ENCODE peak calls at places on chromosome 6, in ten cellular contexts. One of them, this sample, is unnamed.

GRCh38 chr6:18034798-18035202 is 47.4 kb upstream of the KIF13A start:
- DNase-seq in tibial nerve: no peak
- DNase-seq in NB4: peak
- DNase-seq in astrocyte of the spinal cord: peak
- DNase-seq in tibial artery: no peak
- DNase-seq in psoas muscle: no peak
- DNase-seq in stomach: no peak
- DNase-seq in AG09319: no peak
- DNase-seq in neural crest cell: no peak
- DNase-seq in AG04450: no peak
- DNase-seq in this sample: no peak

GRCh38 chr6:152948150-152948768 is 34.6 kb downstream of the FBXO5 start:
- DNase-seq in stomach: no peak
- DNase-seq in AG04450: peak
- DNase-seq in psoas muscle: no peak
- DNase-seq in NB4: peak
- DNase-seq in astrocyte of the spinal cord: peak
- DNase-seq in AG09319: no peak
- DNase-seq in tibial nerve: no peak
- DNase-seq in tibial artery: no peak
- DNase-seq in neural crest cell: peak
- DNase-seq in this sample: no peak

GRCh38 chr6:155154158-155154830 is 109.5 kb upstream of the CLDN20 start:
- DNase-seq in AG09319: no peak
- DNase-seq in NB4: peak
- DNase-seq in tibial nerve: no peak
- DNase-seq in astrocyte of the spinal cord: peak
- DNase-seq in AG04450: peak
- DNase-seq in stomach: no peak
- DNase-seq in neural crest cell: no peak
- DNase-seq in psoas muscle: no peak
- DNase-seq in tibial artery: no peak
- DNase-seq in this sample: peak

GRCh38 chr6:149362289-149362688 is 37.8 kb upstream of the SUMO4 start:
- DNase-seq in tibial artery: no peak
- DNase-seq in tibial nerve: no peak
- DNase-seq in astrocyte of the spinal cord: no peak
- DNase-seq in AG09319: no peak
- DNase-seq in neural crest cell: no peak
- DNase-seq in NB4: no peak
- DNase-seq in psoas muscle: no peak
- DNase-seq in AG04450: no peak
- DNase-seq in stomach: no peak
- DNase-seq in this sample: no peak

GRCh38 chr6:41028618-41029486 is 10.2 kb downstream of the UNC5CL start:
- DNase-seq in tibial nerve: no peak
- DNase-seq in AG09319: no peak
- DNase-seq in AG04450: no peak
- DNase-seq in tibial artery: no peak
- DNase-seq in NB4: peak
- DNase-seq in psoas muscle: no peak
- DNase-seq in neural crest cell: no peak
- DNase-seq in stomach: no peak
- DNase-seq in astrocyte of the spinal cord: peak
- DNase-seq in this sample: no peak

GRCh38 chr6:106870824-106871300 is 103.7 kb downstream of the CD24 start:
- DNase-seq in tibial artery: no peak
- DNase-seq in stomach: peak
- DNase-seq in tibial nerve: no peak
- DNase-seq in AG09319: no peak
- DNase-seq in neural crest cell: no peak
- DNase-seq in astrocyte of the spinal cord: no peak
- DNase-seq in psoas muscle: no peak
- DNase-seq in AG04450: no peak
- DNase-seq in NB4: no peak
- DNase-seq in this sample: no peak

GRCh38 chr6:21265264-21266044 is 328.1 kb upstream of the SOX4 start:
- DNase-seq in astrocyte of the spinal cord: no peak
- DNase-seq in stomach: no peak
- DNase-seq in AG04450: no peak
- DNase-seq in AG09319: no peak
- DNase-seq in psoas muscle: no peak
- DNase-seq in neural crest cell: no peak
- DNase-seq in NB4: peak
- DNase-seq in tibial artery: no peak
- DNase-seq in tibial nerve: no peak
- DNase-seq in this sample: peak

GRCh38 chr6:4950076-4950475 is 53.8 kb downstream of the RPP40 start:
- DNase-seq in tibial artery: no peak
- DNase-seq in astrocyte of the spinal cord: no peak
- DNase-seq in psoas muscle: no peak
- DNase-seq in AG09319: no peak
- DNase-seq in NB4: no peak
- DNase-seq in AG04450: no peak
- DNase-seq in tibial nerve: no peak
- DNase-seq in neural crest cell: no peak
- DNase-seq in stomach: no peak
- DNase-seq in this sample: no peak

GRCh38 chr6:110949679-110950285 is 8.7 kb upstream of the GTF3C6 start:
- DNase-seq in psoas muscle: no peak
- DNase-seq in astrocyte of the spinal cord: peak
- DNase-seq in AG09319: no peak
- DNase-seq in tibial nerve: no peak
- DNase-seq in neural crest cell: no peak
- DNase-seq in AG04450: no peak
- DNase-seq in tibial artery: no peak
- DNase-seq in stomach: no peak
- DNase-seq in NB4: peak
- DNase-seq in this sample: no peak

GRCh38 chr6:148947621-148948444 is 201.0 kb downstream of the UST start:
- DNase-seq in astrocyte of the spinal cord: peak
- DNase-seq in tibial artery: peak
- DNase-seq in AG09319: peak
- DNase-seq in tibial nerve: peak
- DNase-seq in stomach: peak
- DNase-seq in neural crest cell: peak
- DNase-seq in AG04450: peak
- DNase-seq in NB4: peak
- DNase-seq in psoas muscle: peak
- DNase-seq in this sample: no peak

GRCh38 chr6:18207438-18207837 is 52.2 kb downstream of the KDM1B start:
- DNase-seq in AG09319: no peak
- DNase-seq in tibial nerve: no peak
- DNase-seq in NB4: no peak
- DNase-seq in stomach: no peak
- DNase-seq in astrocyte of the spinal cord: no peak
- DNase-seq in AG04450: no peak
- DNase-seq in psoas muscle: no peak
- DNase-seq in neural crest cell: no peak
- DNase-seq in tibial artery: no peak
- DNase-seq in this sample: no peak

GRCh38 chr6:133806358-133806757 is 82.6 kb upstream of the TCF21 start:
- DNase-seq in NB4: no peak
- DNase-seq in neural crest cell: no peak
- DNase-seq in stomach: no peak
- DNase-seq in AG09319: no peak
- DNase-seq in astrocyte of the spinal cord: no peak
- DNase-seq in psoas muscle: no peak
- DNase-seq in AG04450: no peak
- DNase-seq in tibial artery: no peak
- DNase-seq in tibial nerve: no peak
- DNase-seq in this sample: no peak

GRCh38 chr6:39339557-39340555 is 17.4 kb upstream of the KCNK16 start:
- DNase-seq in AG04450: no peak
- DNase-seq in AG09319: no peak
- DNase-seq in tibial artery: no peak
- DNase-seq in NB4: no peak
- DNase-seq in tibial nerve: no peak
- DNase-seq in stomach: peak
- DNase-seq in neural crest cell: no peak
- DNase-seq in astrocyte of the spinal cord: no peak
- DNase-seq in psoas muscle: no peak
- DNase-seq in this sample: no peak

GRCh38 chr6:33344771-33345697 is 27.5 kb upstream of the ZBTB22 start:
- DNase-seq in AG04450: peak
- DNase-seq in tibial artery: peak
- DNase-seq in AG09319: peak
- DNase-seq in stomach: peak
- DNase-seq in astrocyte of the spinal cord: peak
- DNase-seq in neural crest cell: no peak
- DNase-seq in psoas muscle: peak
- DNase-seq in tibial nerve: peak
- DNase-seq in NB4: peak
- DNase-seq in this sample: peak

GRCh38 chr6:84860954-84861353 is 96.6 kb upstream of the TBX18 start:
- DNase-seq in astrocyte of the spinal cord: no peak
- DNase-seq in AG09319: no peak
- DNase-seq in tibial artery: no peak
- DNase-seq in NB4: no peak
- DNase-seq in tibial nerve: no peak
- DNase-seq in neural crest cell: no peak
- DNase-seq in AG04450: no peak
- DNase-seq in stomach: no peak
- DNase-seq in psoas muscle: no peak
- DNase-seq in this sample: no peak

GRCh38 chr6:34560366-34561226 is 4.5 kb upstream of the SPDEF start:
- DNase-seq in tibial artery: no peak
- DNase-seq in psoas muscle: no peak
- DNase-seq in neural crest cell: peak
- DNase-seq in stomach: peak
- DNase-seq in astrocyte of the spinal cord: no peak
- DNase-seq in NB4: peak
- DNase-seq in AG04450: no peak
- DNase-seq in tibial nerve: no peak
- DNase-seq in AG09319: no peak
- DNase-seq in this sample: no peak
- TF ChIP-seq CTCF in tibial artery: no peak
- TF ChIP-seq CTCF in psoas muscle: no peak
- TF ChIP-seq CTCF in neural crest cell: no peak
- TF ChIP-seq CTCF in stomach: peak
- TF ChIP-seq CTCF in astrocyte of the spinal cord: no peak
- TF ChIP-seq CTCF in NB4: no peak
- TF ChIP-seq CTCF in AG04450: peak
- TF ChIP-seq CTCF in tibial nerve: no peak
- TF ChIP-seq CTCF in AG09319: no peak
- TF ChIP-seq CTCF in this sample: no peak

GRCh38 chr6:43265564-43265963 is 22.3 kb downstream of the TTBK1 start:
- DNase-seq in neural crest cell: no peak
- DNase-seq in AG09319: no peak
- DNase-seq in tibial nerve: no peak
- DNase-seq in stomach: no peak
- DNase-seq in psoas muscle: no peak
- DNase-seq in astrocyte of the spinal cord: no peak
- DNase-seq in AG04450: no peak
- DNase-seq in NB4: no peak
- DNase-seq in tibial artery: no peak
- DNase-seq in this sample: no peak
- TF ChIP-seq CTCF in neural crest cell: no peak
- TF ChIP-seq CTCF in AG09319: no peak
- TF ChIP-seq CTCF in tibial nerve: no peak
- TF ChIP-seq CTCF in stomach: no peak
- TF ChIP-seq CTCF in psoas muscle: no peak
- TF ChIP-seq CTCF in astrocyte of the spinal cord: no peak
- TF ChIP-seq CTCF in AG04450: no peak
- TF ChIP-seq CTCF in NB4: no peak
- TF ChIP-seq CTCF in tibial artery: no peak
- TF ChIP-seq CTCF in this sample: no peak

GRCh38 chr6:36838896-36839818 is at the start of gene CPNE5:
- DNase-seq in AG09319: no peak
- DNase-seq in tibial artery: no peak
- DNase-seq in AG04450: no peak
- DNase-seq in stomach: no peak
- DNase-seq in NB4: no peak
- DNase-seq in neural crest cell: no peak
- DNase-seq in psoas muscle: no peak
- DNase-seq in astrocyte of the spinal cord: no peak
- DNase-seq in tibial nerve: no peak
- DNase-seq in this sample: no peak

GRCh38 chr6:36837686-36838085 is 1.6 kb downstream of the CPNE5 start:
- DNase-seq in neural crest cell: no peak
- DNase-seq in psoas muscle: no peak
- DNase-seq in AG04450: no peak
- DNase-seq in tibial artery: no peak
- DNase-seq in stomach: no peak
- DNase-seq in tibial nerve: no peak
- DNase-seq in astrocyte of the spinal cord: no peak
- DNase-seq in AG09319: no peak
- DNase-seq in NB4: no peak
- DNase-seq in this sample: no peak

GRCh38 chr6:36841756-36842155 is 2.5 kb upstream of the CPNE5 start:
- DNase-seq in AG09319: no peak
- DNase-seq in neural crest cell: no peak
- DNase-seq in AG04450: no peak
- DNase-seq in tibial artery: no peak
- DNase-seq in tibial nerve: no peak
- DNase-seq in psoas muscle: no peak
- DNase-seq in NB4: no peak
- DNase-seq in stomach: no peak
- DNase-seq in astrocyte of the spinal cord: no peak
- DNase-seq in this sample: no peak

GRCh38 chr6:36840471-36841461 is 1.5 kb upstream of the CPNE5 start:
- DNase-seq in tibial nerve: no peak
- DNase-seq in NB4: peak
- DNase-seq in tibial artery: no peak
- DNase-seq in astrocyte of the spinal cord: no peak
- DNase-seq in stomach: no peak
- DNase-seq in psoas muscle: peak
- DNase-seq in AG04450: no peak
- DNase-seq in AG09319: no peak
- DNase-seq in neural crest cell: no peak
- DNase-seq in this sample: no peak

DNA sequence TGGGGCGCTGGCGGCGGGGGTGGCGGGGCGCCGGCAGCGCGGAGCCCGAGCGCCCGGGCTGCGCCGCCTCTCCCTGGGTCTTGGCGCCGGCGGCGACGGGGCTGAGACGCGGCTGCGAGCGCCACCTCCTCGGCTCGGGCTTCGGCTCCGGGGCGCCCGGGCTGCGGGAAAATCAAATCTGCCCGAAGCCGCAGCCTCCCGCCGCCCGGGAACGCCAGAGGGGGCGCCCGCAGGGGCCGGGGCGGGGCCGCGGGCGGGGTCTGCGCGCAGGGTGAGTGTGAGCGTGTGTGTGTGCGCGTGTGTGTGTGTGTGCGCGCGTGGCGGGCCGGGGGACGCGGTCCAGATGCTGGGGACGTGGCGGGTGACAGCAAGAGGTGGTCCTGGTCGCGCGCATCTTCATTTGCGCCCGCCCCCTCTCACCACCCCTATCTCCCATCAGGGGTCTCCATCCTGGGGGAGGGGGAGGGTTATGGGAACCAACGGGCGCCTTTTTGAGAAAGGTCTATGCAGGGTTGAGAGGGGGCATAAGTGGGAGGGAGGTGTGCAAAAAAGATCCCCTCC is 655 bp upstream of the CPNE5 start:
- DNase-seq in tibial nerve: no peak
- DNase-seq in astrocyte of the spinal cord: no peak
- DNase-seq in NB4: peak
- DNase-seq in AG04450: no peak
- DNase-seq in AG09319: no peak
- DNase-seq in stomach: peak
- DNase-seq in neural crest cell: peak
- DNase-seq in tibial artery: no peak
- DNase-seq in psoas muscle: peak
- DNase-seq in this sample: no peak
- TF ChIP-seq CTCF in tibial nerve: no peak
- TF ChIP-seq CTCF in astrocyte of the spinal cord: peak
- TF ChIP-seq CTCF in NB4: peak
- TF ChIP-seq CTCF in AG04450: peak
- TF ChIP-seq CTCF in AG09319: no peak
- TF ChIP-seq CTCF in stomach: no peak
- TF ChIP-seq CTCF in neural crest cell: peak
- TF ChIP-seq CTCF in tibial artery: peak
- TF ChIP-seq CTCF in psoas muscle: peak
- TF ChIP-seq CTCF in this sample: no peak

GRCh38 chr6:37679539-37680476 is 17.9 kb downstream of the MDGA1 start:
- DNase-seq in tibial artery: no peak
- DNase-seq in psoas muscle: no peak
- DNase-seq in AG04450: no peak
- DNase-seq in neural crest cell: no peak
- DNase-seq in astrocyte of the spinal cord: no peak
- DNase-seq in stomach: no peak
- DNase-seq in tibial nerve: no peak
- DNase-seq in AG09319: no peak
- DNase-seq in NB4: no peak
- DNase-seq in this sample: no peak
- TF ChIP-seq CTCF in tibial artery: no peak
- TF ChIP-seq CTCF in psoas muscle: no peak
- TF ChIP-seq CTCF in AG04450: no peak
- TF ChIP-seq CTCF in neural crest cell: no peak
- TF ChIP-seq CTCF in astrocyte of the spinal cord: no peak
- TF ChIP-seq CTCF in stomach: no peak
- TF ChIP-seq CTCF in tibial nerve: no peak
- TF ChIP-seq CTCF in AG09319: no peak
- TF ChIP-seq CTCF in NB4: no peak
- TF ChIP-seq CTCF in this sample: no peak